ENCODE peak calls at places on chromosomes 12 and 14, in four cellular contexts. One of them, this sample, is unnamed.

GRCh38 chr14:103728141-103728540 is 12.5 kb downstream of the ZFYVE21 start:
- DNase-seq in effector CD4-positive, alpha-beta T cell: no peak
- DNase-seq in AG08396: no peak
- DNase-seq in stimulated activated CD4-positive, alpha-beta T cell treated with anti-CD3 and anti-CD28 coated beads, Interleukin-12 subunit alpha, Interleukin-12 subunit beta, amount 100 ng/mL, for 24 hours: no peak
- DNase-seq in this sample: no peak

GRCh38 chr12:130079254-130079653 is 83.0 kb upstream of the FZD10 start:
- DNase-seq in effector CD4-positive, alpha-beta T cell: no peak
- DNase-seq in AG08396: no peak
- DNase-seq in stimulated activated CD4-positive, alpha-beta T cell treated with anti-CD3 and anti-CD28 coated beads, Interleukin-12 subunit alpha, Interleukin-12 subunit beta, amount 100 ng/mL, for 24 hours: no peak
- DNase-seq in this sample: no peak

GRCh38 chr14:104115131-104115600 is 23.2 kb upstream of the KIF26A start:
- DNase-seq in effector CD4-positive, alpha-beta T cell: no peak
- DNase-seq in AG08396: no peak
- DNase-seq in stimulated activated CD4-positive, alpha-beta T cell treated with anti-CD3 and anti-CD28 coated beads, Interleukin-12 subunit alpha, Interleukin-12 subunit beta, amount 100 ng/mL, for 24 hours: no peak
- DNase-seq in this sample: no peak

GRCh38 chr14:59118171-59118570 is 70.3 kb upstream of the DAAM1 start:
- DNase-seq in effector CD4-positive, alpha-beta T cell: no peak
- DNase-seq in AG08396: no peak
- DNase-seq in stimulated activated CD4-positive, alpha-beta T cell treated with anti-CD3 and anti-CD28 coated beads, Interleukin-12 subunit alpha, Interleukin-12 subunit beta, amount 100 ng/mL, for 24 hours: no peak
- DNase-seq in this sample: no peak

GRCh38 chr14:102939820-102940561 is 17.5 kb downstream of the AMN start:
- DNase-seq in effector CD4-positive, alpha-beta T cell: no peak
- DNase-seq in AG08396: no peak
- DNase-seq in stimulated activated CD4-positive, alpha-beta T cell treated with anti-CD3 and anti-CD28 coated beads, Interleukin-12 subunit alpha, Interleukin-12 subunit beta, amount 100 ng/mL, for 24 hours: no peak
- DNase-seq in this sample: no peak

GRCh38 chr12:31644536-31644935 is 15.0 kb upstream of the ETFBKMT start:
- DNase-seq in effector CD4-positive, alpha-beta T cell: no peak
- DNase-seq in AG08396: no peak
- DNase-seq in stimulated activated CD4-positive, alpha-beta T cell treated with anti-CD3 and anti-CD28 coated beads, Interleukin-12 subunit alpha, Interleukin-12 subunit beta, amount 100 ng/mL, for 24 hours: no peak
- DNase-seq in this sample: no peak

GRCh38 chr12:72546106-72546505 is 273.9 kb downstream of the TRHDE start:
- DNase-seq in effector CD4-positive, alpha-beta T cell: no peak
- DNase-seq in AG08396: no peak
- DNase-seq in stimulated activated CD4-positive, alpha-beta T cell treated with anti-CD3 and anti-CD28 coated beads, Interleukin-12 subunit alpha, Interleukin-12 subunit beta, amount 100 ng/mL, for 24 hours: no peak
- DNase-seq in this sample: no peak

GRCh38 chr12:77894548-77894947 is 63.9 kb downstream of the NAV3 start:
- DNase-seq in effector CD4-positive, alpha-beta T cell: no peak
- DNase-seq in AG08396: no peak
- DNase-seq in stimulated activated CD4-positive, alpha-beta T cell treated with anti-CD3 and anti-CD28 coated beads, Interleukin-12 subunit alpha, Interleukin-12 subunit beta, amount 100 ng/mL, for 24 hours: no peak
- DNase-seq in this sample: peak

GRCh38 chr14:61927521-61927920 is 165.3 kb downstream of the SNAPC1 start:
- DNase-seq in effector CD4-positive, alpha-beta T cell: no peak
- DNase-seq in AG08396: peak
- DNase-seq in stimulated activated CD4-positive, alpha-beta T cell treated with anti-CD3 and anti-CD28 coated beads, Interleukin-12 subunit alpha, Interleukin-12 subunit beta, amount 100 ng/mL, for 24 hours: no peak
- DNase-seq in this sample: peak

GRCh38 chr14:81400852-81401251 is 728 bp upstream of the STON2 start:
- DNase-seq in effector CD4-positive, alpha-beta T cell: no peak
- DNase-seq in AG08396: peak
- DNase-seq in stimulated activated CD4-positive, alpha-beta T cell treated with anti-CD3 and anti-CD28 coated beads, Interleukin-12 subunit alpha, Interleukin-12 subunit beta, amount 100 ng/mL, for 24 hours: no peak
- DNase-seq in this sample: peak

GRCh38 chr12:47729233-47729632 is 3.9 kb upstream of the ENDOU start:
- DNase-seq in effector CD4-positive, alpha-beta T cell: no peak
- DNase-seq in AG08396: peak
- DNase-seq in stimulated activated CD4-positive, alpha-beta T cell treated with anti-CD3 and anti-CD28 coated beads, Interleukin-12 subunit alpha, Interleukin-12 subunit beta, amount 100 ng/mL, for 24 hours: no peak
- DNase-seq in this sample: peak

GRCh38 chr14:91568626-91569025 is 58.5 kb upstream of the PPP4R3A start:
- DNase-seq in effector CD4-positive, alpha-beta T cell: no peak
- DNase-seq in AG08396: no peak
- DNase-seq in stimulated activated CD4-positive, alpha-beta T cell treated with anti-CD3 and anti-CD28 coated beads, Interleukin-12 subunit alpha, Interleukin-12 subunit beta, amount 100 ng/mL, for 24 hours: no peak
- DNase-seq in this sample: no peak